ENCODE peak calls at places on chromosomes 6 and 20, in eight cellular contexts. I, S, C, J, T, Y, D and H are unnamed samples.
A peak's percentile ranks its signal among the peaks of the same experiment; 100 is the strongest.

GRCh38 chr6:129671442-129672344 is 38.3 kb downstream of the ARHGAP18 start:
- DNase-seq in J (peak; percentile 38), D (peak; percentile 80), S (no peak), C (peak; percentile 23), Y (no peak), I (no peak), T (no peak), H (no peak)

GRCh38 chr20:46071573-46071972 is 18.2 kb downstream of the NCOA5 start:
- DNase-seq in T (no peak), J (peak; percentile 14), I (no peak), D (no peak), S (no peak), Y (no peak), C (no peak), H (no peak)

GRCh38 chr20:47066484-47067270 is 172.0 kb downstream of the EYA2 start:
- DNase-seq in Y (no peak), J (peak; percentile 13), T (no peak), D (no peak), S (no peak), I (no peak), C (no peak), H (no peak)

GRCh38 chr6:140062042-140063041 is 687.9 kb upstream of the CITED2 start:
- DNase-seq in Y (peak; percentile 38), D (no peak), C (no peak), J (peak; percentile 98), T (no peak), S (peak; percentile 99), I (no peak), H (peak; percentile 53)

GRCh38 chr6:5119090-5119951 is 34.2 kb downstream of the PPP1R3G start:
- DNase-seq in J (no peak), Y (no peak), I (no peak), T (no peak), S (no peak), C (no peak), D (no peak), H (no peak)

GRCh38 chr20:31260326-31260932 is 3.0 kb downstream of the DEFB115 start:
- DNase-seq in C (no peak), D (no peak), Y (peak; percentile 11), S (no peak), T (peak; percentile 9), J (peak; percentile 29), I (peak; percentile 23), H (no peak)

GRCh38 chr6:43129434-43130194 is 41.5 kb upstream of the SRF start:
- DNase-seq in I (peak; percentile 36), Y (no peak), J (peak; percentile 73), D (no peak), S (peak; percentile 54), C (no peak), T (no peak), H (peak; percentile 55)

GRCh38 chr6:135251416-135251815 is 70.3 kb downstream of the MYB start:
- DNase-seq in D (no peak), Y (no peak), I (peak; percentile 26), S (no peak), J (no peak), C (no peak), T (peak; percentile 77), H (no peak)

GRCh38 chr6:35955071-35955470 is 34.2 kb upstream of the SRPK1 start:
- DNase-seq in S (no peak), T (no peak), D (no peak), I (no peak), Y (no peak), J (peak; percentile 89), C (no peak), H (no peak)

GRCh38 chr6:124961784-124962611 is at the start of gene RNF217:
- DNase-seq in J (peak; percentile 61), I (peak; percentile 62), T (peak; percentile 40), D (peak; percentile 79), C (no peak), Y (peak; percentile 46), S (peak; percentile 77), H (peak; percentile 81)

GRCh38 chr20:859661-860294 is 26.3 kb downstream of the FAM110A start:
- DNase-seq in I (no peak), Y (no peak), D (no peak), S (peak; percentile 15), C (no peak), T (no peak), J (peak; percentile 30), H (no peak)

GRCh38 chr6:150204705-150205472 is 62.0 kb downstream of the PPP1R14C start:
- DNase-seq in T (no peak), Y (no peak), S (no peak), C (no peak), I (no peak), J (no peak), D (no peak), H (peak; percentile 72)

GRCh38 chr6:19382676-19383075 is 454.5 kb upstream of the ID4 start:
- DNase-seq in T (peak; percentile 4), Y (no peak), C (no peak), D (no peak), J (no peak), I (no peak), S (no peak), H (no peak)

GRCh38 chr6:116468293-116468692 is 7.1 kb downstream of the CALHM6 start:
- DNase-seq in Y (no peak), C (no peak), I (no peak), T (no peak), D (no peak), S (no peak), J (no peak), H (no peak)

GRCh38 chr20:49797292-49797628 is 15.4 kb upstream of the SLC9A8 start:
- DNase-seq in S (no peak), T (no peak), Y (no peak), C (no peak), D (no peak), J (no peak), I (no peak), H (no peak)

GRCh38 chr6:119481981-119482380 is 132.4 kb upstream of the MAN1A1 start:
- DNase-seq in D (no peak), I (no peak), J (no peak), T (no peak), C (no peak), S (peak; percentile 51), Y (no peak), H (no peak)

GRCh38 chr6:139853302-139853992 is 479.0 kb upstream of the CITED2 start:
- DNase-seq in S (peak; percentile 69), T (no peak), J (peak; percentile 84), C (no peak), Y (no peak), D (no peak), I (no peak), H (no peak)

GRCh38 chr6:15800821-15801617 is 138.2 kb upstream of the DTNBP1 start:
- DNase-seq in T (no peak), J (peak; percentile 43), Y (no peak), D (no peak), C (no peak), S (no peak), I (no peak), H (no peak)

GRCh38 chr6:146892283-146892612 is 293.5 kb downstream of the ADGB start:
- DNase-seq in C (no peak), I (no peak), T (no peak), S (no peak), Y (no peak), D (no peak), J (no peak), H (no peak)

GRCh38 chr20:14698605-14699373 is 361.4 kb upstream of the FLRT3 start:
- DNase-seq in T (no peak), S (no peak), C (no peak), Y (no peak), I (no peak), J (no peak), D (no peak), H (no peak)

GRCh38 chr20:55667955-55668354 is 337.4 kb downstream of the CBLN4 start:
- DNase-seq in S (no peak), T (no peak), C (no peak), I (no peak), D (no peak), Y (no peak), J (no peak), H (no peak)

GRCh38 chr6:138328210-138328609 is 49.5 kb upstream of the SMIM28 start:
- DNase-seq in J (no peak), S (no peak), T (no peak), I (no peak), C (no peak), D (no peak), Y (no peak), H (no peak)

GRCh38 chr6:128336436-128337095 is 183.8 kb downstream of the PTPRK start:
- DNase-seq in C (no peak), J (no peak), Y (peak; percentile 35), S (peak; percentile 26), D (no peak), T (no peak), I (no peak), H (no peak)

GRCh38 chr20:22604815-22605214 is 20.4 kb upstream of the FOXA2 start:
- DNase-seq in S (no peak), I (no peak), Y (no peak), T (no peak), C (no peak), J (no peak), D (no peak), H (no peak)

GRCh38 chr20:420721-421574 is 12.8 kb downstream of the RBCK1 start:
- DNase-seq in S (no peak), J (peak; percentile 30), D (no peak), T (no peak), C (no peak), I (no peak), Y (no peak), H (no peak)

GRCh38 chr6:3612341-3613041 is 139.0 kb downstream of the PXDC1 start:
- DNase-seq in D (no peak), T (peak; percentile 98), Y (peak; percentile 63), C (no peak), S (peak; percentile 95), I (no peak), J (peak; percentile 91), H (no peak)

GRCh38 chr20:41393705-41394066 is 27.1 kb upstream of the EMILIN3 start:
- DNase-seq in Y (no peak), D (peak; percentile 24), C (no peak), J (no peak), T (no peak), S (no peak), I (no peak), H (peak; percentile 34)

GRCh38 chr20:35953411-35954199 is 697 bp downstream of the SCAND1 start:
- DNase-seq in C (peak; percentile 58), J (peak; percentile 69), T (no peak), D (peak; percentile 76), I (peak; percentile 16), Y (peak; percentile 44), S (peak; percentile 45), H (peak; percentile 63)

GRCh38 chr6:65110031-65110430 is 597.0 kb downstream of the EYS start:
- DNase-seq in T (no peak), Y (no peak), D (no peak), I (no peak), J (no peak), S (no peak), C (no peak), H (no peak)

GRCh38 chr20:49979030-49979832 is 3.5 kb upstream of the SNAI1 start:
- DNase-seq in T (peak; percentile 4), S (no peak), D (peak; percentile 59), I (peak; percentile 93), J (peak; percentile 60), C (peak; percentile 68), Y (peak; percentile 49), H (peak; percentile 69)

GRCh38 chr20:31667315-31668285 is 29.9 kb downstream of the COX4I2 start:
- DNase-seq in I (no peak), Y (no peak), D (no peak), T (no peak), J (no peak), C (no peak), S (no peak), H (no peak)